ENCODE peak calls at places on chromosomes 5 and 9, in four cellular contexts. K is cardiac fibroblast, C is T1000, U is fibroblast of mammary gland. R is an unnamed sample.

GRCh38 chr5:89255845-89256463 is 373.0 kb upstream of the MEF2C start:
- DNase-seq in K (peak; percentile 47), C (no peak), U (peak; percentile 87), R (peak; percentile 67)

GRCh38 chr5:97629281-97629680 is 446.2 kb upstream of the RIOK2 start:
- DNase-seq in K (peak; percentile 94), C (no peak), U (peak; percentile 94), R (peak; percentile 85)

GRCh38 chr5:103444333-103445038 is 118.1 kb downstream of the NUDT12 start:
- DNase-seq in K (no peak), C (no peak), U (no peak), R (no peak)

GRCh38 chr5:51373880-51374523 is 9.2 kb upstream of the ISL1 start:
- DNase-seq in K (no peak), C (no peak), U (no peak), R (no peak)

GRCh38 chr9:70409800-70410199 is 4.7 kb downstream of the KLF9 start:
- DNase-seq in K (no peak), C (no peak), U (peak; percentile 41), R (no peak)

GRCh38 chr5:124662261-124662781 is 84.1 kb downstream of the ZNF608 start:
- DNase-seq in K (no peak), C (no peak), U (no peak), R (no peak)

GRCh38 chr9:121107041-121107440 is 32.3 kb downstream of the CNTRL start:
- DNase-seq in K (peak; percentile 29), C (no peak), U (no peak), R (no peak)

GRCh38 chr9:82201186-82201585 is 212.6 kb downstream of the SPATA31D1 start:
- DNase-seq in K (no peak), C (no peak), U (no peak), R (no peak)

GRCh38 chr5:100913298-100913697 is 10.2 kb upstream of the ST8SIA4 start:
- DNase-seq in K (no peak), C (no peak), U (no peak), R (no peak)